ENCODE peak calls at places on chromosomes 5 and 9, in seven cellular contexts. P is HCT116, I is prostate gland, L is HepG2, W is stomach, F is vagina, H is upper lobe of left lung. Q is an unnamed sample.

GRCh38 chr9:114434878-114435311 is 47.1 kb upstream of the AKNA start:
- DNase-seq in P (peak; percentile 35), L (peak; percentile 33), W (no peak), H (no peak), I (peak; percentile 39), F (no peak), Q (no peak)

GRCh38 chr5:68344447-68345111 is 129.0 kb downstream of the PIK3R1 start:
- DNase-seq in I (no peak), P (no peak), F (no peak), W (no peak), L (no peak), H (no peak), Q (no peak)

GRCh38 chr5:100505984-100506670 is 29.0 kb upstream of the FAM174A start:
- DNase-seq in P (peak; percentile 31), L (no peak), H (no peak), I (no peak), W (no peak), F (no peak), Q (no peak)

GRCh38 chr9:80699551-80699998 is 989.8 kb downstream of the TLE1 start:
- DNase-seq in I (no peak), W (no peak), F (no peak), P (no peak), L (no peak), H (no peak), Q (no peak)

GRCh38 chr5:67065237-67065636 is 131.4 kb downstream of the CD180 start:
- DNase-seq in P (no peak), I (no peak), F (no peak), H (no peak), L (no peak), W (no peak), Q (no peak)

GRCh38 chr5:160054831-160055230 is 45.9 kb downstream of the TTC1 start:
- DNase-seq in H (no peak), W (no peak), P (no peak), L (no peak), I (no peak), F (no peak), Q (no peak)

GRCh38 chr9:20593551-20593950 is 28.7 kb downstream of the MLLT3 start:
- DNase-seq in I (no peak), W (no peak), L (no peak), F (no peak), P (no peak), H (no peak), Q (no peak)

GRCh38 chr5:111224561-111224989 is 391 bp downstream of the CAMK4 start:
- DNase-seq in H (no peak), F (no peak), W (no peak), I (no peak), L (no peak), P (no peak), Q (no peak)

GRCh38 chr9:115373000-115373709 is 255.2 kb upstream of the TNC start:
- DNase-seq in W (peak; percentile 38), L (peak; percentile 35), I (no peak), P (peak; percentile 96), H (no peak), F (no peak), Q (no peak)

GRCh38 chr9:135338546-135338945 is 141.0 kb upstream of the PPP1R26 start:
- DNase-seq in P (no peak), H (peak; percentile 13), F (no peak), I (no peak), L (no peak), W (peak; percentile 19), Q (no peak)

DNA sequence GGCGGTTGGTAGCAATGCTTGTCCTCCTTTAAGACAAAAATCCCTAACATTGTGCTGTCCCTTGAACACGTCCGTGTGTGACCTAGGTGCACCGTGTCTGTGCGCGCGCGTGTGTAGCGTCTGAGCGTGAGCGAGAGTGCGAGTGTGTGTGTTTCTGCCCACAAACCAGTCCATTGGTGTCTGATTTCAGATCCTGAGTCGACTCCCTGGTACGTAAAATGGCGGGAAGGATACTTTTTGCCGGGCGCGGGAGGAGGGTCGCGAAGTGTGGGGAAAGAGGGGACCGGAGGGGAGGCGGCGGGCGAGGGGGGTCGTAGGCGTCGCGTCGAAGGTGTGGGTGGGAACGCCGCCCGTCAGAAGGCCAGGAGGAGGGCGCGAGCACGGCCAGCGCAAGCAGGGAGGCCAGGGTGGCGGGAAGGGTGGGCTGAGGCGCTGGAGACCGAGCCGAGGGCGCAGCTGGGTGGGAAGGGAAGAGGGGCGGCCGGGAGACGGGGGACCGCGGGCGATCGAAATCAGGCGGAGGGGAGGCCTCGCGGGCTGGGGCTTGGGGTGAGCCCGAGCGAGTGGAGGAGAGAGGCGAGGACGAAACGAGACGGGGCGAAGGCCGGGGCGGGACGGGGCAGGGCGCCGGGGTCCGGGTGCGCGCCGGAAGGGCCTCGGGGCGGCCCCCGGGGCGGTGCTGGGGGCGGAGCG is 8.8 kb downstream of the OTP start:
- DNase-seq in I (no peak), L (no peak), H (no peak), W (no peak), P (no peak), F (no peak), Q (no peak)
- TF ChIP-seq POLR2AphosphoS5 in I (no peak), L (no peak), H (no peak), W (no peak), P (no peak), F (no peak), Q (no peak)

GRCh38 chr5:32589431-32589830 is 4.1 kb downstream of the SUB1 start:
- DNase-seq in L (no peak), F (no peak), I (no peak), H (no peak), W (no peak), P (no peak), Q (no peak)
- H3K4me3 ChIP-seq in L (no peak overlapping the region), F (no peak overlapping the region), I (no peak overlapping the region), H (no peak overlapping the region), W (no peak overlapping the region), P (no peak overlapping the region), Q (no peak overlapping the region)

DNA sequence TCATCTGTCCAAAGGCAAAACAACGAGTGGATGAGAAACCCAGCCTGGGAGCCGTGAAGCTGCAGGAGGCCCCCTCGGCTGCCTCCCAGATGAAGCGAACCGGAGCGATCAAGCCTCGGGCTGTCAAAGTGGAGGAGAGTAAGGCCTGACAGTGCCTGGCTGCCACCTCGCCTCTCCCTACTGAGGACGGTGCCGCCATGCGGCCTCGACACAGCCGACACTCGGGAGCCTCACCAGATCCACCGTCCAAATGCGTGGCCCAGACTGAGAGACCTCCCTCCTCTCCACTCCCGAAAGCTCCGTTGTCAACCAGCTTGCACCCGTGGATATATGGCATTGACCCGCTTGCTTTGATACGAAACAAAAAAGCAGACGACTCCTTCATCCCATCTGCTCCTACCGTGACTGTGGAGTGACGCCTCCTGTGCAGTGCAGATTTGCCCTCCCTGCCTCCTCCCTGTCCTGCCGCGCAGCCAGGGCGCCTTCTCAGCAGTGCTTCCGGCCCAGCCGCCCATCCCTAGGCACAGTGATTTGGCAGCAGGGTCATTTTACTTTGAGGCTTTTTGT is 6.9 kb upstream of the POMT1 start:
- DNase-seq in I (no peak), F (no peak), P (no peak), W (no peak), L (no peak), H (no peak), Q (no peak)
- H3K36me3 ChIP-seq in I (peaks cover 50% of the 10 kb centered on the region), F (peaks cover 4% of the 10 kb centered on the region), P (peaks cover 78% of the 10 kb centered on the region), W (peaks cover 98% of the 10 kb centered on the region), L (peaks cover 50% of the 10 kb centered on the region), H (peaks cover 90% of the 10 kb centered on the region), Q (peaks cover 22% of the 10 kb centered on the region)

GRCh38 chr9:125515281-125515680 is 191.7 kb downstream of the MAPKAP1 start:
- DNase-seq in I (no peak), W (no peak), F (no peak), H (no peak), L (no peak), P (no peak), Q (no peak)

GRCh38 chr9:125514468-125514867 is 192.5 kb downstream of the MAPKAP1 start:
- DNase-seq in H (no peak), P (no peak), I (no peak), L (no peak), W (no peak), F (no peak), Q (no peak)

GRCh38 chr9:125516381-125516960 is 190.5 kb downstream of the MAPKAP1 start:
- DNase-seq in I (no peak), W (no peak), L (no peak), H (no peak), F (no peak), P (no peak), Q (no peak)

GRCh38 chr9:125511780-125512179 is 195.2 kb downstream of the MAPKAP1 start:
- DNase-seq in W (no peak), L (no peak), H (no peak), P (no peak), F (no peak), I (peak; percentile 80), Q (no peak)

GRCh38 chr9:125513634-125514413 is 193.2 kb downstream of the MAPKAP1 start:
- DNase-seq in W (peak; percentile 68), F (no peak), H (peak; percentile 37), I (peak; percentile 40), L (peak; percentile 68), P (no peak), Q (no peak)
- TF ChIP-seq POLR2AphosphoS5 in W (peak; percentile 17), F (no peak), H (no peak), I (peak; percentile 51), L (no peak), P (no peak), Q (no peak)

GRCh38 chr5:154476343-154477213 is 1.4 kb downstream of the HAND1 start:
- DNase-seq in P (no peak), L (no peak), F (no peak), I (no peak), W (no peak), H (no peak), Q (no peak)
- H3K4me3 ChIP-seq in P (no peak overlapping the region), L (no peak overlapping the region), F (no peak overlapping the region), I (no peak overlapping the region), W (peak overlapping the region; percentile 52), H (no peak overlapping the region), Q (peak overlapping the region; percentile 63)

DNA sequence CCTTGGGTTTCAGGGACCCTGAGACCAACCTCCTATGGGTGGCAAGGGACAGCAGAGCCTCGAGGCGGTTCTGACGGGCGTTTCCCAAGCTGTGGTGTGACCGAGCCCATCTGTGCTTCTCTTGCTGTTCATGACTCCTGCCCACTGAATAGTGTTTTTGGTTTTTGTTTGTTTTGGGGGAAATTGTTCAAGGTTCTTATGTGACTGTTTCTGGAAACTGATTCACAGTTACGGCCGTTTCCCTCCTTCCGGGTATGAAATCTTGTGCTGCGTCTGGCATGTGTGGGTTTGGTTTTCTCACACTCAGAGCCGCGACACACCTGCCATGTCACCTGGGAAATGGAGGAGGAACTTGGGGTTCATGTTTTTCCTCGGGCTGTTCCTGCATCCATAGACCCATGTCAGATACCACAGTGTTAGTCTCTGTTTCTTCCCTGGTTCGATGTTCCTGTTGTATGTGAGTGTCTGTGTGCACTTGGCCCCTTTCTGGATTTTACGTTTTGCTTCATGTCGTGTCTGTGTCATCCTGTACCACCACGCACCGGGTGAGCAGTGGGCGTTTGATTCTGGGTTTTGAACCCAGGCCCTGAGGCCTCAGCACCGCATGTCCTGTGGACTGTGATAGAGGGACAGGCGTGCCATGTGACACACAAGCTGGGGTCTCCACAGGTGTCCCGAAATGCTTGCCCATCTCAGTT is 28.8 kb downstream of the FBXW5 start:
- DNase-seq in P (no peak), W (no peak), I (no peak), L (no peak), H (no peak), F (no peak), Q (no peak)
- H3K36me3 ChIP-seq in P (peaks cover 38% of the 10 kb centered on the region), W (peaks cover 86% of the 10 kb centered on the region), I (peaks cover 13% of the 10 kb centered on the region), L (peaks cover 29% of the 10 kb centered on the region), H (peaks cover 54% of the 10 kb centered on the region), F (no peaks in the 10 kb centered on the region), Q (no peaks in the 10 kb centered on the region)

Q was measured in breast epithelium.